ENCODE peak calls at places on chromosomes 2 and 18, in seven cellular contexts. One of them, this sample, is unnamed.

GRCh38 chr2:30664761-30665358 is 142.4 kb downstream of the CAPN13 start:
- DNase-seq in brain microvascular endothelial cell: peak; percentile 88
- DNase-seq in naive thymus-derived CD4-positive, alpha-beta T cell: no peak
- DNase-seq in CD4-positive, CD25-positive, alpha-beta regulatory T cell: no peak
- DNase-seq in thoracic aorta: no peak
- DNase-seq in right lobe of liver: no peak
- DNase-seq in mesendoderm: peak; percentile 74
- DNase-seq in this sample: no peak

GRCh38 chr2:20620696-20621365 is 30.1 kb downstream of the HS1BP3 start:
- DNase-seq in brain microvascular endothelial cell: no peak
- DNase-seq in naive thymus-derived CD4-positive, alpha-beta T cell: no peak
- DNase-seq in CD4-positive, CD25-positive, alpha-beta regulatory T cell: no peak
- DNase-seq in thoracic aorta: no peak
- DNase-seq in right lobe of liver: peak; percentile 42
- DNase-seq in mesendoderm: no peak
- DNase-seq in this sample: peak; percentile 20

GRCh38 chr18:5239447-5239846 is 42.4 kb upstream of the AKAIN1 start:
- DNase-seq in brain microvascular endothelial cell: no peak
- DNase-seq in naive thymus-derived CD4-positive, alpha-beta T cell: no peak
- DNase-seq in CD4-positive, CD25-positive, alpha-beta regulatory T cell: no peak
- DNase-seq in thoracic aorta: no peak
- DNase-seq in right lobe of liver: no peak
- DNase-seq in mesendoderm: no peak
- DNase-seq in this sample: no peak

GRCh38 chr2:29632018-29632417 is 289.4 kb downstream of the ALK start:
- DNase-seq in brain microvascular endothelial cell: peak; percentile 20
- DNase-seq in naive thymus-derived CD4-positive, alpha-beta T cell: no peak
- DNase-seq in CD4-positive, CD25-positive, alpha-beta regulatory T cell: no peak
- DNase-seq in thoracic aorta: no peak
- DNase-seq in right lobe of liver: no peak
- DNase-seq in mesendoderm: no peak
- DNase-seq in this sample: no peak

GRCh38 chr2:237035781-237036352 is 49.8 kb upstream of the COPS8 start:
- DNase-seq in brain microvascular endothelial cell: no peak
- DNase-seq in naive thymus-derived CD4-positive, alpha-beta T cell: no peak
- DNase-seq in CD4-positive, CD25-positive, alpha-beta regulatory T cell: no peak
- DNase-seq in thoracic aorta: no peak
- DNase-seq in right lobe of liver: no peak
- DNase-seq in mesendoderm: no peak
- DNase-seq in this sample: no peak

GRCh38 chr2:105671156-105671555 is 73.6 kb upstream of the NCK2 start:
- DNase-seq in brain microvascular endothelial cell: no peak
- DNase-seq in naive thymus-derived CD4-positive, alpha-beta T cell: no peak
- DNase-seq in CD4-positive, CD25-positive, alpha-beta regulatory T cell: no peak
- DNase-seq in thoracic aorta: peak; percentile 60
- DNase-seq in right lobe of liver: no peak
- DNase-seq in mesendoderm: no peak
- DNase-seq in this sample: no peak

GRCh38 chr2:41965886-41966285 is 81.9 kb upstream of the PKDCC start:
- DNase-seq in brain microvascular endothelial cell: no peak
- DNase-seq in naive thymus-derived CD4-positive, alpha-beta T cell: no peak
- DNase-seq in CD4-positive, CD25-positive, alpha-beta regulatory T cell: no peak
- DNase-seq in thoracic aorta: no peak
- DNase-seq in right lobe of liver: peak; percentile 65
- DNase-seq in mesendoderm: no peak
- DNase-seq in this sample: no peak

GRCh38 chr18:44723973-44724778 is 43.5 kb downstream of the SETBP1 start:
- DNase-seq in brain microvascular endothelial cell: no peak
- DNase-seq in naive thymus-derived CD4-positive, alpha-beta T cell: no peak
- DNase-seq in CD4-positive, CD25-positive, alpha-beta regulatory T cell: peak; percentile 51
- DNase-seq in thoracic aorta: no peak
- DNase-seq in right lobe of liver: no peak
- DNase-seq in mesendoderm: peak; percentile 86
- DNase-seq in this sample: no peak

GRCh38 chr2:66414896-66415295 is 20.0 kb upstream of the MEIS1 start:
- DNase-seq in brain microvascular endothelial cell: no peak
- DNase-seq in naive thymus-derived CD4-positive, alpha-beta T cell: no peak
- DNase-seq in CD4-positive, CD25-positive, alpha-beta regulatory T cell: no peak
- DNase-seq in thoracic aorta: no peak
- DNase-seq in right lobe of liver: no peak
- DNase-seq in mesendoderm: peak; percentile 67
- DNase-seq in this sample: no peak

GRCh38 chr18:666177-666576 is 8.7 kb downstream of the TYMS start:
- DNase-seq in brain microvascular endothelial cell: no peak
- DNase-seq in naive thymus-derived CD4-positive, alpha-beta T cell: no peak
- DNase-seq in CD4-positive, CD25-positive, alpha-beta regulatory T cell: no peak
- DNase-seq in thoracic aorta: no peak
- DNase-seq in right lobe of liver: no peak
- DNase-seq in mesendoderm: peak; percentile 38
- DNase-seq in this sample: no peak

GRCh38 chr18:657998-658946 is 819 bp downstream of the TYMS start:
- DNase-seq in brain microvascular endothelial cell: peak; percentile 80
- DNase-seq in naive thymus-derived CD4-positive, alpha-beta T cell: no peak
- DNase-seq in CD4-positive, CD25-positive, alpha-beta regulatory T cell: peak; percentile 83
- DNase-seq in thoracic aorta: peak; percentile 45
- DNase-seq in right lobe of liver: peak; percentile 89
- DNase-seq in mesendoderm: peak; percentile 96
- DNase-seq in this sample: peak; percentile 84

GRCh38 chr18:659597-659996 is 2.1 kb downstream of the TYMS start:
- DNase-seq in brain microvascular endothelial cell: no peak
- DNase-seq in naive thymus-derived CD4-positive, alpha-beta T cell: no peak
- DNase-seq in CD4-positive, CD25-positive, alpha-beta regulatory T cell: no peak
- DNase-seq in thoracic aorta: no peak
- DNase-seq in right lobe of liver: no peak
- DNase-seq in mesendoderm: no peak
- DNase-seq in this sample: no peak

GRCh38 chr18:658947-659533 is 1.6 kb downstream of the TYMS start:
- DNase-seq in brain microvascular endothelial cell: no peak
- DNase-seq in naive thymus-derived CD4-positive, alpha-beta T cell: no peak
- DNase-seq in CD4-positive, CD25-positive, alpha-beta regulatory T cell: no peak
- DNase-seq in thoracic aorta: no peak
- DNase-seq in right lobe of liver: no peak
- DNase-seq in mesendoderm: no peak
- DNase-seq in this sample: no peak

GRCh38 chr18:662197-662596 is 4.7 kb downstream of the TYMS start:
- DNase-seq in brain microvascular endothelial cell: no peak
- DNase-seq in naive thymus-derived CD4-positive, alpha-beta T cell: no peak
- DNase-seq in CD4-positive, CD25-positive, alpha-beta regulatory T cell: no peak
- DNase-seq in thoracic aorta: no peak
- DNase-seq in right lobe of liver: no peak
- DNase-seq in mesendoderm: no peak
- DNase-seq in this sample: no peak
- H3K36me3 ChIP-seq in brain microvascular endothelial cell: no peaks in the 10 kb centered on the region
- H3K36me3 ChIP-seq in naive thymus-derived CD4-positive, alpha-beta T cell: no peaks in the 10 kb centered on the region
- H3K36me3 ChIP-seq in CD4-positive, CD25-positive, alpha-beta regulatory T cell: no peaks in the 10 kb centered on the region
- H3K36me3 ChIP-seq in thoracic aorta: no peaks in the 10 kb centered on the region
- H3K36me3 ChIP-seq in right lobe of liver: no peaks in the 10 kb centered on the region
- H3K36me3 ChIP-seq in mesendoderm: peaks cover 9% of the 10 kb centered on the region
- H3K36me3 ChIP-seq in this sample: no peaks in the 10 kb centered on the region

DNA sequence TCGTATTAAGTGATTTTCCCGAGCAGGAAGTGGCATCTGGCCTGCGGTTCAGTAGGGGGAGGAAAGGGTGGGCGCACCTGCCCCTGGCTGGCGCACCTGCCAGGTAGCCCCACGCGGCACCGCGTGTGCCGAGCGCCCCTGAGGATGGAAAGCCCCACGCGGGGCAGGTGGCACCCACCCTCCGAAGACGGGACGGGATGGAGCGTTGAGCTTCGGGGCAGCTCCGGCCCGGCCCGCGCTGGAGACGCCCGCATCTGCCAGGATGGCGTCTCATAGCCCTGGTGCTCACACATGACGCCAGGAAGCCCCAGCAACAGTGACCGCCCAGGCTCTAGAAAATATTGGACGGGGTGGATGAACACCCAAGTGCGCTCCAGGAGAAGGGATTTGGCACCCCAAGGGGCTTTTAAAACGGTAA is 2.5 kb upstream of the NFATC1 start:
- DNase-seq in brain microvascular endothelial cell: no peak
- DNase-seq in naive thymus-derived CD4-positive, alpha-beta T cell: peak; percentile 36
- DNase-seq in CD4-positive, CD25-positive, alpha-beta regulatory T cell: no peak
- DNase-seq in thoracic aorta: no peak
- DNase-seq in right lobe of liver: peak; percentile 50
- DNase-seq in mesendoderm: no peak
- DNase-seq in this sample: no peak
- H3K4me3 ChIP-seq in brain microvascular endothelial cell: peak overlapping the region; percentile 39
- H3K4me3 ChIP-seq in naive thymus-derived CD4-positive, alpha-beta T cell: peak overlapping the region; percentile 57
- H3K4me3 ChIP-seq in CD4-positive, CD25-positive, alpha-beta regulatory T cell: peak overlapping the region; percentile 55
- H3K4me3 ChIP-seq in thoracic aorta: peak overlapping the region; percentile 75
- H3K4me3 ChIP-seq in right lobe of liver: peak overlapping the region; percentile 46
- H3K4me3 ChIP-seq in mesendoderm: no peak overlapping the region
- H3K4me3 ChIP-seq in this sample: peak overlapping the region; percentile 60

DNA sequence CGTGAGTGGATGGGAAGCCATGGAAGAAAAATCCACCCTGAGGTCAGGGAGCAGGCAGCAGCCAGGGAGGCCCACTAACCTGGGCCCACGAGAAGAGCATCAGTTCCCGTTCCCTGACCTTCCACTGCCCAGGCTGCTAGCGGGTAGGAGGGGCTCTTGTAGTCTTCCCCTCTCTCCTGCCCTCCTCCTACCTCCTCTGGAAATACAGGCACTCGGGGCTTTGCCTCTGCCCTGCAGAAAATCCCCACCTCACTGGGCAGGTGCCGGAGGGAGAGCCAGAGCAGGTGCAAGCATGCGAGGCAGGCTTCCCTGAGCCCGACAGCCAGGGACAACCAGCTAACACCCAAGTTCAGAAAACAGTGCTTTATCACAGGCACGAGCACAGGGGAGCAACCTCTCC is 15.1 kb downstream of the GYPC start:
- DNase-seq in brain microvascular endothelial cell: no peak
- DNase-seq in naive thymus-derived CD4-positive, alpha-beta T cell: no peak
- DNase-seq in CD4-positive, CD25-positive, alpha-beta regulatory T cell: no peak
- DNase-seq in thoracic aorta: no peak
- DNase-seq in right lobe of liver: no peak
- DNase-seq in mesendoderm: no peak
- DNase-seq in this sample: no peak
- H3K36me3 ChIP-seq in brain microvascular endothelial cell: peaks cover 4% of the 10 kb centered on the region
- H3K36me3 ChIP-seq in naive thymus-derived CD4-positive, alpha-beta T cell: peaks cover 55% of the 10 kb centered on the region
- H3K36me3 ChIP-seq in CD4-positive, CD25-positive, alpha-beta regulatory T cell: peaks cover 39% of the 10 kb centered on the region
- H3K36me3 ChIP-seq in thoracic aorta: peaks cover 5% of the 10 kb centered on the region
- H3K36me3 ChIP-seq in right lobe of liver: no peaks in the 10 kb centered on the region
- H3K36me3 ChIP-seq in mesendoderm: no peaks in the 10 kb centered on the region
- H3K36me3 ChIP-seq in this sample: no peaks in the 10 kb centered on the region

GRCh38 chr18:58862404-58862803 is 2.3 kb upstream of the ZNF532 start:
- DNase-seq in brain microvascular endothelial cell: no peak
- DNase-seq in naive thymus-derived CD4-positive, alpha-beta T cell: no peak
- DNase-seq in CD4-positive, CD25-positive, alpha-beta regulatory T cell: no peak
- DNase-seq in thoracic aorta: no peak
- DNase-seq in right lobe of liver: no peak
- DNase-seq in mesendoderm: no peak
- DNase-seq in this sample: no peak
- H3K4me3 ChIP-seq in brain microvascular endothelial cell: peak overlapping the region; percentile 46
- H3K4me3 ChIP-seq in naive thymus-derived CD4-positive, alpha-beta T cell: peak overlapping the region; percentile 4
- H3K4me3 ChIP-seq in CD4-positive, CD25-positive, alpha-beta regulatory T cell: peak overlapping the region; percentile 52
- H3K4me3 ChIP-seq in thoracic aorta: peak overlapping the region; percentile 62
- H3K4me3 ChIP-seq in right lobe of liver: no peak overlapping the region
- H3K4me3 ChIP-seq in mesendoderm: no peak overlapping the region
- H3K4me3 ChIP-seq in this sample: no peak overlapping the region

GRCh38 chr2:32452338-32453064 is 95.7 kb downstream of the BIRC6 start:
- DNase-seq in brain microvascular endothelial cell: no peak
- DNase-seq in naive thymus-derived CD4-positive, alpha-beta T cell: no peak
- DNase-seq in CD4-positive, CD25-positive, alpha-beta regulatory T cell: no peak
- DNase-seq in thoracic aorta: no peak
- DNase-seq in right lobe of liver: no peak
- DNase-seq in mesendoderm: no peak
- DNase-seq in this sample: no peak
- H3K36me3 ChIP-seq in brain microvascular endothelial cell: peaks cover 4% of the 10 kb centered on the region
- H3K36me3 ChIP-seq in naive thymus-derived CD4-positive, alpha-beta T cell: peaks cover 21% of the 10 kb centered on the region
- H3K36me3 ChIP-seq in CD4-positive, CD25-positive, alpha-beta regulatory T cell: peaks cover 31% of the 10 kb centered on the region
- H3K36me3 ChIP-seq in thoracic aorta: peaks cover 9% of the 10 kb centered on the region
- H3K36me3 ChIP-seq in right lobe of liver: peaks cover 6% of the 10 kb centered on the region
- H3K36me3 ChIP-seq in mesendoderm: no peaks in the 10 kb centered on the region
- H3K36me3 ChIP-seq in this sample: peaks cover 57% of the 10 kb centered on the region

GRCh38 chr2:98467082-98467536 is 22.5 kb downstream of the INPP4A start:
- DNase-seq in brain microvascular endothelial cell: no peak
- DNase-seq in naive thymus-derived CD4-positive, alpha-beta T cell: no peak
- DNase-seq in CD4-positive, CD25-positive, alpha-beta regulatory T cell: no peak
- DNase-seq in thoracic aorta: no peak
- DNase-seq in right lobe of liver: no peak
- DNase-seq in mesendoderm: no peak
- DNase-seq in this sample: no peak

GRCh38 chr2:98464772-98465310 is 20.2 kb downstream of the INPP4A start:
- DNase-seq in brain microvascular endothelial cell: no peak
- DNase-seq in naive thymus-derived CD4-positive, alpha-beta T cell: peak; percentile 47
- DNase-seq in CD4-positive, CD25-positive, alpha-beta regulatory T cell: peak; percentile 81
- DNase-seq in thoracic aorta: no peak
- DNase-seq in right lobe of liver: no peak
- DNase-seq in mesendoderm: peak; percentile 91
- DNase-seq in this sample: no peak

GRCh38 chr2:98467652-98468051 is 23.0 kb downstream of the INPP4A start:
- DNase-seq in brain microvascular endothelial cell: no peak
- DNase-seq in naive thymus-derived CD4-positive, alpha-beta T cell: no peak
- DNase-seq in CD4-positive, CD25-positive, alpha-beta regulatory T cell: no peak
- DNase-seq in thoracic aorta: no peak
- DNase-seq in right lobe of liver: no peak
- DNase-seq in mesendoderm: no peak
- DNase-seq in this sample: no peak

GRCh38 chr2:98463988-98464771 is 19.5 kb downstream of the INPP4A start:
- DNase-seq in brain microvascular endothelial cell: no peak
- DNase-seq in naive thymus-derived CD4-positive, alpha-beta T cell: peak; percentile 58
- DNase-seq in CD4-positive, CD25-positive, alpha-beta regulatory T cell: peak; percentile 82
- DNase-seq in thoracic aorta: no peak
- DNase-seq in right lobe of liver: no peak
- DNase-seq in mesendoderm: peak; percentile 75
- DNase-seq in this sample: peak; percentile 22

GRCh38 chr2:98465456-98466201 is 21.0 kb downstream of the INPP4A start:
- DNase-seq in brain microvascular endothelial cell: no peak
- DNase-seq in naive thymus-derived CD4-positive, alpha-beta T cell: peak; percentile 85
- DNase-seq in CD4-positive, CD25-positive, alpha-beta regulatory T cell: peak; percentile 94
- DNase-seq in thoracic aorta: no peak
- DNase-seq in right lobe of liver: peak; percentile 71
- DNase-seq in mesendoderm: no peak
- DNase-seq in this sample: peak; percentile 75
- H3K4me3 ChIP-seq in brain microvascular endothelial cell: no peak overlapping the region
- H3K4me3 ChIP-seq in naive thymus-derived CD4-positive, alpha-beta T cell: peak overlapping the region; percentile 61
- H3K4me3 ChIP-seq in CD4-positive, CD25-positive, alpha-beta regulatory T cell: peak overlapping the region; percentile 73
- H3K4me3 ChIP-seq in thoracic aorta: peak overlapping the region; percentile 5
- H3K4me3 ChIP-seq in right lobe of liver: no peak overlapping the region
- H3K4me3 ChIP-seq in mesendoderm: no peak overlapping the region
- H3K4me3 ChIP-seq in this sample: no peak overlapping the region

This sample was measured in stomach.